ENCODE peak calls at places on chromosomes 13 and 19, in nine cellular contexts. D, H, B, Q, N, T, V, R and J are unnamed samples.

GRCh38 chr19:58356971-58357797 is 3.9 kb upstream of the A1BG start:
- DNase-seq in N (no peak), Q (no peak), T (no peak), D (no peak), V (no peak), R (no peak), B (no peak), H (no peak), J (no peak)

GRCh38 chr13:111946214-111946613 is 120.7 kb upstream of the SOX1 start:
- DNase-seq in R (no peak), B (no peak), H (no peak), N (no peak), D (no peak), T (no peak), Q (no peak), V (peak; percentile 33), J (no peak)

GRCh38 chr13:51721485-51721884 is 82.5 kb downstream of the DHRS12 start:
- DNase-seq in R (no peak), T (no peak), B (peak; percentile 22), Q (no peak), V (no peak), H (no peak), D (no peak), N (no peak), J (no peak)

GRCh38 chr19:43469160-43469480 is 3.7 kb upstream of the LYPD3 start:
- DNase-seq in D (no peak), T (no peak), V (no peak), N (peak; percentile 10), R (no peak), B (no peak), H (no peak), Q (no peak), J (no peak)

GRCh38 chr13:23643828-23644419 is 73.7 kb downstream of the TNFRSF19 start:
- DNase-seq in N (no peak), T (no peak), D (no peak), H (no peak), B (no peak), R (no peak), Q (no peak), V (no peak), J (no peak)

GRCh38 chr19:33998302-33998701 is 174.0 kb upstream of the LSM14A start:
- DNase-seq in Q (no peak), H (no peak), T (no peak), D (no peak), N (no peak), B (no peak), V (no peak), R (no peak), J (no peak)

GRCh38 chr19:38033658-38034150 is 126.7 kb downstream of the SIPA1L3 start:
- DNase-seq in V (no peak), H (no peak), R (no peak), D (no peak), T (peak; percentile 72), N (no peak), Q (no peak), B (no peak), J (no peak)

GRCh38 chr13:110641055-110642015 is 26.0 kb downstream of the NAXD start:
- DNase-seq in H (peak; percentile 49), D (no peak), N (no peak), T (peak; percentile 50), B (no peak), R (no peak), V (no peak), Q (no peak), J (no peak)

GRCh38 chr13:39144941-39145533 is 106.8 kb downstream of the NHLRC3 start:
- DNase-seq in R (peak; percentile 24), D (no peak), N (no peak), T (peak; percentile 23), V (no peak), Q (peak; percentile 23), B (peak; percentile 15), H (no peak), J (peak; percentile 14)

GRCh38 chr19:40811478-40812341 is 12.7 kb downstream of the EGLN2 start:
- DNase-seq in Q (no peak), H (no peak), D (no peak), B (no peak), N (no peak), R (no peak), V (no peak), T (no peak), J (no peak)

GRCh38 chr13:110685305-110685704 is 20.6 kb downstream of the CARS2 start:
- DNase-seq in B (no peak), Q (no peak), R (peak; percentile 84), D (no peak), T (no peak), N (no peak), V (no peak), H (no peak), J (peak; percentile 49)

GRCh38 chr19:10760268-10760944 is 42.5 kb downstream of the DNM2 start:
- DNase-seq in N (peak; percentile 18), R (no peak), H (no peak), V (no peak), B (no peak), Q (no peak), T (no peak), D (no peak), J (no peak)

GRCh38 chr19:18141031-18141430 is 11.9 kb upstream of the PIK3R2 start:
- DNase-seq in N (no peak), D (no peak), R (no peak), H (no peak), T (no peak), V (no peak), Q (no peak), B (no peak), J (no peak)

GRCh38 chr19:17348700-17349099 is 11.3 kb downstream of the GTPBP3 start:
- DNase-seq in B (peak; percentile 77), D (no peak), H (peak; percentile 42), V (no peak), N (no peak), R (no peak), Q (no peak), T (no peak), J (no peak)

GRCh38 chr13:49649244-49649962 is 21.1 kb downstream of the ARL11 start:
- DNase-seq in R (no peak), V (no peak), B (no peak), N (no peak), T (no peak), H (no peak), D (no peak), Q (no peak), J (no peak)

GRCh38 chr13:114318624-114319023 is 4.3 kb downstream of the CHAMP1 start:
- DNase-seq in R (no peak), Q (no peak), T (no peak), N (no peak), H (no peak), D (no peak), B (no peak), V (no peak), J (no peak)

GRCh38 chr19:7862413-7862951 is 11.7 kb downstream of the PRR36 start:
- DNase-seq in Q (no peak), R (no peak), N (peak; percentile 61), D (no peak), V (peak; percentile 84), H (no peak), B (peak; percentile 63), T (peak; percentile 56), J (no peak)

GRCh38 chr13:106561551-106562170 is 6.3 kb downstream of the ARGLU1 start:
- DNase-seq in N (no peak), H (no peak), T (no peak), B (no peak), R (no peak), V (peak; percentile 65), D (no peak), Q (no peak), J (no peak)

GRCh38 chr13:104318121-104318520 is 1251.9 kb upstream of the SLC10A2 start:
- DNase-seq in D (no peak), T (peak; percentile 40), B (no peak), Q (no peak), N (no peak), H (no peak), V (no peak), R (no peak), J (no peak)